ENCODE peak calls at places on chromosomes 4 and X, in ten cellular contexts. One of them, this sample, is unnamed.

GRCh38 chrX:106862972-106863688 is 40.0 kb downstream of the RIPPLY1 start:
- DNase-seq in GM23338: peak
- DNase-seq in cardiac fibroblast: peak
- DNase-seq in HCT116: peak
- DNase-seq in A549: peak
- DNase-seq in lower leg skin: no peak
- DNase-seq in fibroblast of the aortic adventitia: no peak
- DNase-seq in HL-60: no peak
- DNase-seq in AG10803: no peak
- DNase-seq in CD8-positive, alpha-beta T cell: no peak
- DNase-seq in this sample: no peak

GRCh38 chr4:169621754-169622481 is 1.5 kb downstream of the CLCN3 start:
- DNase-seq in GM23338: no peak
- DNase-seq in cardiac fibroblast: peak
- DNase-seq in HCT116: no peak
- DNase-seq in A549: peak
- DNase-seq in lower leg skin: no peak
- DNase-seq in fibroblast of the aortic adventitia: no peak
- DNase-seq in HL-60: no peak
- DNase-seq in AG10803: peak
- DNase-seq in CD8-positive, alpha-beta T cell: no peak
- DNase-seq in this sample: no peak

GRCh38 chr4:26084414-26084813 is 170.4 kb downstream of the SMIM20 start:
- DNase-seq in GM23338: peak
- DNase-seq in cardiac fibroblast: no peak
- DNase-seq in HCT116: no peak
- DNase-seq in A549: no peak
- DNase-seq in lower leg skin: no peak
- DNase-seq in fibroblast of the aortic adventitia: no peak
- DNase-seq in HL-60: no peak
- DNase-seq in AG10803: no peak
- DNase-seq in CD8-positive, alpha-beta T cell: no peak
- DNase-seq in this sample: no peak

GRCh38 chrX:121121021-121121420 is 73.6 kb downstream of the GLUD2 start:
- DNase-seq in GM23338: no peak
- DNase-seq in cardiac fibroblast: no peak
- DNase-seq in HCT116: no peak
- DNase-seq in A549: no peak
- DNase-seq in lower leg skin: no peak
- DNase-seq in fibroblast of the aortic adventitia: no peak
- DNase-seq in HL-60: no peak
- DNase-seq in AG10803: no peak
- DNase-seq in CD8-positive, alpha-beta T cell: no peak
- DNase-seq in this sample: no peak

GRCh38 chrX:9163153-9163790 is 129.3 kb upstream of the FAM9B start:
- DNase-seq in GM23338: no peak
- DNase-seq in cardiac fibroblast: peak
- DNase-seq in HCT116: no peak
- DNase-seq in A549: peak
- DNase-seq in lower leg skin: no peak
- DNase-seq in fibroblast of the aortic adventitia: peak
- DNase-seq in HL-60: no peak
- DNase-seq in AG10803: peak
- DNase-seq in CD8-positive, alpha-beta T cell: no peak
- DNase-seq in this sample: no peak

GRCh38 chr4:46277165-46277951 is 112.6 kb downstream of the GABRA2 start:
- DNase-seq in GM23338: no peak
- DNase-seq in cardiac fibroblast: no peak
- DNase-seq in HCT116: no peak
- DNase-seq in A549: no peak
- DNase-seq in lower leg skin: no peak
- DNase-seq in fibroblast of the aortic adventitia: no peak
- DNase-seq in HL-60: no peak
- DNase-seq in AG10803: no peak
- DNase-seq in CD8-positive, alpha-beta T cell: no peak
- DNase-seq in this sample: no peak

GRCh38 chr4:43842594-43842993 is 606.0 kb downstream of the KCTD8 start:
- DNase-seq in GM23338: no peak
- DNase-seq in cardiac fibroblast: no peak
- DNase-seq in HCT116: no peak
- DNase-seq in A549: no peak
- DNase-seq in lower leg skin: no peak
- DNase-seq in fibroblast of the aortic adventitia: no peak
- DNase-seq in HL-60: no peak
- DNase-seq in AG10803: no peak
- DNase-seq in CD8-positive, alpha-beta T cell: no peak
- DNase-seq in this sample: no peak

GRCh38 chr4:71377561-71377960 is 38.7 kb downstream of the SLC4A4 start:
- DNase-seq in GM23338: no peak
- DNase-seq in cardiac fibroblast: peak
- DNase-seq in HCT116: no peak
- DNase-seq in A549: peak
- DNase-seq in lower leg skin: no peak
- DNase-seq in fibroblast of the aortic adventitia: peak
- DNase-seq in HL-60: no peak
- DNase-seq in AG10803: peak
- DNase-seq in CD8-positive, alpha-beta T cell: no peak
- DNase-seq in this sample: no peak

GRCh38 chr4:21134994-21135393 is 434.7 kb downstream of the PACRGL start:
- DNase-seq in GM23338: peak
- DNase-seq in cardiac fibroblast: peak
- DNase-seq in HCT116: no peak
- DNase-seq in A549: peak
- DNase-seq in lower leg skin: no peak
- DNase-seq in fibroblast of the aortic adventitia: no peak
- DNase-seq in HL-60: no peak
- DNase-seq in AG10803: peak
- DNase-seq in CD8-positive, alpha-beta T cell: no peak
- DNase-seq in this sample: no peak

GRCh38 chr4:156732634-156733033 is 239.0 kb downstream of the PDGFC start:
- DNase-seq in GM23338: no peak
- DNase-seq in cardiac fibroblast: no peak
- DNase-seq in HCT116: no peak
- DNase-seq in A549: no peak
- DNase-seq in lower leg skin: no peak
- DNase-seq in fibroblast of the aortic adventitia: peak
- DNase-seq in HL-60: no peak
- DNase-seq in AG10803: no peak
- DNase-seq in CD8-positive, alpha-beta T cell: no peak
- DNase-seq in this sample: no peak

GRCh38 chr4:22301253-22301652 is 214.6 kb downstream of the ADGRA3 start:
- DNase-seq in GM23338: no peak
- DNase-seq in cardiac fibroblast: no peak
- DNase-seq in HCT116: no peak
- DNase-seq in A549: no peak
- DNase-seq in lower leg skin: no peak
- DNase-seq in fibroblast of the aortic adventitia: no peak
- DNase-seq in HL-60: no peak
- DNase-seq in AG10803: no peak
- DNase-seq in CD8-positive, alpha-beta T cell: no peak
- DNase-seq in this sample: no peak

GRCh38 chr4:87527446-87528240 is 1.5 kb downstream of the SPARCL1 start:
- DNase-seq in GM23338: no peak
- DNase-seq in cardiac fibroblast: peak
- DNase-seq in HCT116: no peak
- DNase-seq in A549: no peak
- DNase-seq in lower leg skin: no peak
- DNase-seq in fibroblast of the aortic adventitia: peak
- DNase-seq in HL-60: no peak
- DNase-seq in AG10803: peak
- DNase-seq in CD8-positive, alpha-beta T cell: no peak
- DNase-seq in this sample: no peak

GRCh38 chrX:28324306-28324705 is 262.9 kb upstream of the IL1RAPL1 start:
- DNase-seq in GM23338: peak
- DNase-seq in cardiac fibroblast: no peak
- DNase-seq in HCT116: no peak
- DNase-seq in A549: no peak
- DNase-seq in lower leg skin: no peak
- DNase-seq in fibroblast of the aortic adventitia: no peak
- DNase-seq in HL-60: no peak
- DNase-seq in AG10803: no peak
- DNase-seq in CD8-positive, alpha-beta T cell: no peak
- DNase-seq in this sample: no peak

GRCh38 chrX:21926527-21927278 is 13.8 kb upstream of the SMS start:
- DNase-seq in GM23338: peak
- DNase-seq in cardiac fibroblast: peak
- DNase-seq in HCT116: peak
- DNase-seq in A549: peak
- DNase-seq in lower leg skin: no peak
- DNase-seq in fibroblast of the aortic adventitia: peak
- DNase-seq in HL-60: no peak
- DNase-seq in AG10803: peak
- DNase-seq in CD8-positive, alpha-beta T cell: no peak
- DNase-seq in this sample: peak

GRCh38 chr4:1406416-1406945 is at the start of gene NKX1-1:
- DNase-seq in GM23338: peak
- DNase-seq in cardiac fibroblast: no peak
- DNase-seq in HCT116: no peak
- DNase-seq in A549: no peak
- DNase-seq in lower leg skin: no peak
- DNase-seq in fibroblast of the aortic adventitia: no peak
- DNase-seq in HL-60: no peak
- DNase-seq in AG10803: no peak
- DNase-seq in CD8-positive, alpha-beta T cell: no peak
- DNase-seq in this sample: no peak
- H3K4me3 ChIP-seq in GM23338: peak
- H3K4me3 ChIP-seq in cardiac fibroblast: no peak
- H3K4me3 ChIP-seq in HCT116: no peak
- H3K4me3 ChIP-seq in A549: no peak
- H3K4me3 ChIP-seq in lower leg skin: no peak
- H3K4me3 ChIP-seq in fibroblast of the aortic adventitia: no peak
- H3K4me3 ChIP-seq in HL-60: no peak
- H3K4me3 ChIP-seq in AG10803: no peak
- H3K4me3 ChIP-seq in CD8-positive, alpha-beta T cell: no peak
- H3K4me3 ChIP-seq in this sample: no peak

GRCh38 chrX:41481264-41482109 is 34.3 kb downstream of the NYX start:
- DNase-seq in GM23338: peak
- DNase-seq in cardiac fibroblast: peak
- DNase-seq in HCT116: peak
- DNase-seq in A549: peak
- DNase-seq in lower leg skin: no peak
- DNase-seq in fibroblast of the aortic adventitia: peak
- DNase-seq in HL-60: no peak
- DNase-seq in AG10803: peak
- DNase-seq in CD8-positive, alpha-beta T cell: no peak
- DNase-seq in this sample: no peak
- H3K4me3 ChIP-seq in GM23338: no peak
- H3K4me3 ChIP-seq in cardiac fibroblast: no peak
- H3K4me3 ChIP-seq in HCT116: no peak
- H3K4me3 ChIP-seq in A549: no peak
- H3K4me3 ChIP-seq in lower leg skin: no peak
- H3K4me3 ChIP-seq in fibroblast of the aortic adventitia: no peak
- H3K4me3 ChIP-seq in HL-60: no peak
- H3K4me3 ChIP-seq in AG10803: no peak
- H3K4me3 ChIP-seq in CD8-positive, alpha-beta T cell: no peak
- H3K4me3 ChIP-seq in this sample: no peak

DNA sequence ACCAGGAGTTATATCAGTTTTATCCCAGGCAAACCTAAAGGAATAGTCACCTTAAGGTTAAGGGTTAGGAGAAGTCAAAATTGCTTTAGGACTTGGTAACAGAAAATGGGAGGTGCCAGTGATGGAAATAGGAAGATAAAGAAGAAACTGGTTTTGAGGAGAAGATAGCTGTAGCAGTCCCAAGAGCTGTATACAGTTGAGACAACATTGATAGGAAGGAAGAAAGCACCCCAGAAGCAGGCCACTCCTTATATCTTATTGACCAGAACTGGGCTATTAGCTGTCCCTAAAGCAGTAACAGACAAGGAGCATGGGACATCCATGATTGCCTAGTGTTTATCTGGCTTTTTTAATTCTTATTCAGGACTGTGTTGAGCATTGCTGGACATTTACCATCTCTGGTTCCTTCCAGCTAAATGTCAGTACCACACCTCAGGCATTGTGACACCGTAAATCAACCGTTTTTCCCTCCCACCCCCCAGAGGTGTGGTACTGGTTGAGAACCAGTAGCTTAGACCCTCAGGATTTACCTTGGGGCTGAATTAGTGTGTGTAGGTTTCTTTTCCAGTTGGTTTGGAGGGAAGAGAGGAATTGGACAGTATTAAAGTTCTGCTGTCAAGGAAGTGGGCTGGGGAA is 2.0 kb upstream of the PGRMC2 start:
- DNase-seq in GM23338: no peak
- DNase-seq in cardiac fibroblast: no peak
- DNase-seq in HCT116: no peak
- DNase-seq in A549: no peak
- DNase-seq in lower leg skin: no peak
- DNase-seq in fibroblast of the aortic adventitia: no peak
- DNase-seq in HL-60: no peak
- DNase-seq in AG10803: no peak
- DNase-seq in CD8-positive, alpha-beta T cell: no peak
- DNase-seq in this sample: no peak
- H3K4me3 ChIP-seq in GM23338: peak
- H3K4me3 ChIP-seq in cardiac fibroblast: no peak
- H3K4me3 ChIP-seq in HCT116: no peak
- H3K4me3 ChIP-seq in A549: peak
- H3K4me3 ChIP-seq in lower leg skin: no peak
- H3K4me3 ChIP-seq in fibroblast of the aortic adventitia: no peak
- H3K4me3 ChIP-seq in HL-60: no peak
- H3K4me3 ChIP-seq in AG10803: no peak
- H3K4me3 ChIP-seq in CD8-positive, alpha-beta T cell: no peak
- H3K4me3 ChIP-seq in this sample: no peak

GRCh38 chr4:24282446-24282845 is 301.9 kb downstream of the DHX15 start:
- DNase-seq in GM23338: peak
- DNase-seq in cardiac fibroblast: no peak
- DNase-seq in HCT116: no peak
- DNase-seq in A549: no peak
- DNase-seq in lower leg skin: no peak
- DNase-seq in fibroblast of the aortic adventitia: no peak
- DNase-seq in HL-60: no peak
- DNase-seq in AG10803: no peak
- DNase-seq in CD8-positive, alpha-beta T cell: no peak
- DNase-seq in this sample: no peak

GRCh38 chr4:24278693-24279092 is 305.7 kb downstream of the DHX15 start:
- DNase-seq in GM23338: no peak
- DNase-seq in cardiac fibroblast: peak
- DNase-seq in HCT116: no peak
- DNase-seq in A549: no peak
- DNase-seq in lower leg skin: no peak
- DNase-seq in fibroblast of the aortic adventitia: no peak
- DNase-seq in HL-60: no peak
- DNase-seq in AG10803: no peak
- DNase-seq in CD8-positive, alpha-beta T cell: no peak
- DNase-seq in this sample: no peak

GRCh38 chr4:24274401-24275035 is 309.8 kb downstream of the DHX15 start:
- DNase-seq in GM23338: no peak
- DNase-seq in cardiac fibroblast: peak
- DNase-seq in HCT116: no peak
- DNase-seq in A549: no peak
- DNase-seq in lower leg skin: no peak
- DNase-seq in fibroblast of the aortic adventitia: peak
- DNase-seq in HL-60: no peak
- DNase-seq in AG10803: peak
- DNase-seq in CD8-positive, alpha-beta T cell: no peak
- DNase-seq in this sample: peak

GRCh38 chr4:24279492-24279891 is 304.9 kb downstream of the DHX15 start:
- DNase-seq in GM23338: no peak
- DNase-seq in cardiac fibroblast: no peak
- DNase-seq in HCT116: no peak
- DNase-seq in A549: no peak
- DNase-seq in lower leg skin: no peak
- DNase-seq in fibroblast of the aortic adventitia: no peak
- DNase-seq in HL-60: no peak
- DNase-seq in AG10803: no peak
- DNase-seq in CD8-positive, alpha-beta T cell: no peak
- DNase-seq in this sample: no peak

GRCh38 chr4:24279911-24280375 is 304.4 kb downstream of the DHX15 start:
- DNase-seq in GM23338: no peak
- DNase-seq in cardiac fibroblast: no peak
- DNase-seq in HCT116: no peak
- DNase-seq in A549: no peak
- DNase-seq in lower leg skin: no peak
- DNase-seq in fibroblast of the aortic adventitia: no peak
- DNase-seq in HL-60: no peak
- DNase-seq in AG10803: no peak
- DNase-seq in CD8-positive, alpha-beta T cell: no peak
- DNase-seq in this sample: no peak
- H3K4me3 ChIP-seq in GM23338: no peak
- H3K4me3 ChIP-seq in cardiac fibroblast: no peak
- H3K4me3 ChIP-seq in HCT116: no peak
- H3K4me3 ChIP-seq in A549: no peak
- H3K4me3 ChIP-seq in lower leg skin: no peak
- H3K4me3 ChIP-seq in fibroblast of the aortic adventitia: no peak
- H3K4me3 ChIP-seq in HL-60: no peak
- H3K4me3 ChIP-seq in AG10803: no peak
- H3K4me3 ChIP-seq in CD8-positive, alpha-beta T cell: no peak
- H3K4me3 ChIP-seq in this sample: no peak